ENCODE peak calls at places on chromosomes 11 and 22, in eight cellular contexts. J is activated T-helper 1 cell treated with anti-CD3 and anti-CD28 coated beads, Interleukin-2, amount 50 U/mL, for 16 hours; N is non-pigmented ciliary epithelial cell; V is Calu3; R is AG04449; T is body of pancreas; F is naive thymus-derived CD8-positive, alpha-beta T cell; W is posterior cingulate gyrus. M is an unnamed sample.

GRCh38 chr11:130371004-130371590 is 56.4 kb upstream of the ZBTB44 start:
- DNase-seq in J (no peak), N (no peak), V (no peak), R (no peak), T (no peak), F (no peak), W (no peak), M (peak)

GRCh38 chr11:2811206-2812091 is 74.1 kb downstream of the CDKN1C start:
- DNase-seq in J (no peak), N (no peak), V (no peak), R (no peak), T (no peak), F (no peak), W (no peak), M (no peak)

GRCh38 chr22:47548953-47549740 is 786.7 kb downstream of the TBC1D22A start:
- DNase-seq in J (no peak), N (no peak), V (no peak), R (no peak), T (no peak), F (no peak), W (no peak), M (no peak)

GRCh38 chr11:114080219-114080618 is 20.7 kb downstream of the ZBTB16 start:
- DNase-seq in J (no peak), N (no peak), V (no peak), R (no peak), T (peak), F (no peak), W (no peak), M (no peak)

GRCh38 chr11:34655335-34656008 is 34.6 kb downstream of the EHF start:
- DNase-seq in J (no peak), N (peak), V (no peak), R (peak), T (no peak), F (no peak), W (no peak), M (no peak)

GRCh38 chr22:36330655-36331305 is 57.0 kb downstream of the MYH9 start:
- DNase-seq in J (no peak), N (no peak), V (no peak), R (no peak), T (no peak), F (no peak), W (no peak), M (no peak)

GRCh38 chr11:111761056-111761455 is 5.1 kb downstream of the PPP2R1B start:
- DNase-seq in J (no peak), N (no peak), V (no peak), R (no peak), T (peak), F (no peak), W (no peak), M (no peak)

GRCh38 chr11:123020968-123021367 is 39.3 kb upstream of the BSX start:
- DNase-seq in J (no peak), N (peak), V (peak), R (no peak), T (no peak), F (no peak), W (no peak), M (peak)

GRCh38 chr22:47135338-47135737 is 372.9 kb downstream of the TBC1D22A start:
- DNase-seq in J (no peak), N (no peak), V (no peak), R (no peak), T (no peak), F (no peak), W (no peak), M (no peak)

GRCh38 chr11:115415939-115416338 is 88.3 kb downstream of the CADM1 start:
- DNase-seq in J (no peak), N (no peak), V (no peak), R (no peak), T (no peak), F (no peak), W (no peak), M (no peak)

GRCh38 chr22:19874307-19875060 is 19.8 kb upstream of the GNB1L start:
- DNase-seq in J (no peak), N (no peak), V (no peak), R (no peak), T (peak), F (no peak), W (peak), M (peak)

GRCh38 chr11:85590848-85591483 is 36.2 kb downstream of the DLG2 start:
- DNase-seq in J (no peak), N (peak), V (no peak), R (no peak), T (no peak), F (no peak), W (no peak), M (no peak)

GRCh38 chr11:10933455-10934292 is 75.8 kb upstream of the ZBED5 start:
- DNase-seq in J (peak), N (peak), V (peak), R (peak), T (peak), F (peak), W (peak), M (peak)

GRCh38 chr11:78414321-78415051 is 3.1 kb downstream of the GAB2 start:
- DNase-seq in J (no peak), N (no peak), V (no peak), R (no peak), T (no peak), F (no peak), W (no peak), M (no peak)

GRCh38 chr11:29190313-29190712 is 826.5 kb downstream of the KCNA4 start:
- DNase-seq in J (no peak), N (no peak), V (no peak), R (no peak), T (no peak), F (no peak), W (no peak), M (no peak)

GRCh38 chr11:2903672-2904011 is 18.1 kb upstream of the CDKN1C start:
- DNase-seq in J (no peak), N (no peak), V (no peak), R (no peak), T (no peak), F (no peak), W (no peak), M (no peak)

GRCh38 chr11:119024430-119025098 is 6.0 kb downstream of the TRAPPC4 start:
- DNase-seq in J (no peak), N (no peak), V (no peak), R (no peak), T (no peak), F (no peak), W (no peak), M (no peak)

GRCh38 chr22:24727218-24727851 is 47.2 kb downstream of the PIWIL3 start:
- DNase-seq in J (no peak), N (peak), V (peak), R (peak), T (peak), F (no peak), W (no peak), M (no peak)